ENCODE peak calls at places on chromosomes 13 and 19, in five cellular contexts. G, Y, Q, H and J are unnamed samples.

GRCh38 chr19:40744554-40745401 is 5.5 kb downstream of the ACTMAP start:
- DNase-seq in Q (no peak), H (no peak), Y (peak), G (peak), J (no peak)

GRCh38 chr19:47819841-47820244 is 1.9 kb upstream of the CRX start:
- DNase-seq in Q (no peak), Y (peak), G (peak), H (no peak), J (no peak)

GRCh38 chr13:60662595-60662994 is 265.6 kb downstream of the TDRD3 start:
- DNase-seq in Y (no peak), H (no peak), G (no peak), Q (no peak), J (no peak)

GRCh38 chr19:18649371-18650047 is 12.7 kb downstream of the KLHL26 start:
- DNase-seq in Q (no peak), G (peak), Y (no peak), H (peak), J (no peak)

GRCh38 chr19:45901432-45901903 is 945 bp downstream of the MYPOP start:
- DNase-seq in Y (no peak), Q (no peak), H (peak), G (peak), J (no peak)

GRCh38 chr19:18586311-18586710 is 2.3 kb upstream of the REX1BD start:
- DNase-seq in Y (no peak), Q (no peak), H (no peak), G (no peak), J (no peak)

GRCh38 chr19:19597809-19598306 is 20.6 kb downstream of the PBX4 start:
- DNase-seq in G (no peak), Y (no peak), H (no peak), Q (no peak), J (no peak)

GRCh38 chr13:104898484-104898883 is 1637.0 kb downstream of the EFNB2 start:
- DNase-seq in Q (no peak), G (no peak), H (no peak), Y (no peak), J (no peak)

GRCh38 chr19:55149078-55150003 is at the start of gene TNNT1:
- DNase-seq in Q (no peak), Y (no peak), H (no peak), G (peak), J (no peak)

GRCh38 chr13:48448963-48449614 is 36.2 kb upstream of the LPAR6 start:
- DNase-seq in H (no peak), Q (peak), G (no peak), Y (no peak), J (peak)

GRCh38 chr19:10227215-10227971 is 3.7 kb downstream of the S1PR2 start:
- DNase-seq in G (no peak), H (peak), Q (no peak), Y (no peak), J (no peak)

GRCh38 chr13:113657851-113658741 is at the start of gene ATP4B:
- DNase-seq in H (no peak), G (no peak), Y (peak), Q (no peak), J (no peak)

GRCh38 chr19:38834104-38834490 is 2.5 kb upstream of the ECH1 start:
- DNase-seq in H (no peak), G (no peak), Q (no peak), Y (no peak), J (no peak)

GRCh38 chr13:42968906-42969305 is 23.1 kb downstream of the EPSTI1 start:
- DNase-seq in H (no peak), Q (no peak), G (no peak), Y (no peak), J (no peak)

GRCh38 chr13:24827799-24828198 is 63.8 kb downstream of the RNF17 start:
- DNase-seq in H (no peak), Q (no peak), G (no peak), Y (no peak), J (no peak)

GRCh38 chr13:104431895-104432294 is 1365.7 kb upstream of the SLC10A2 start:
- DNase-seq in H (no peak), G (no peak), Q (no peak), Y (no peak), J (no peak)

GRCh38 chr19:29079331-29079730 is 133.6 kb downstream of the UQCRFS1 start:
- DNase-seq in Y (no peak), H (no peak), G (no peak), Q (no peak), J (no peak)

GRCh38 chr19:38287604-38288003 is 16.4 kb upstream of the C19orf33 start:
- DNase-seq in H (no peak), G (no peak), Q (no peak), Y (no peak), J (no peak)

GRCh38 chr19:46610851-46611770 is 10.0 kb downstream of the CALM3 start:
- DNase-seq in Q (no peak), Y (peak), G (no peak), H (no peak), J (no peak)

GRCh38 chr13:20492036-20492435 is 33.6 kb downstream of the CRYL1 start:
- DNase-seq in G (no peak), Y (no peak), H (no peak), Q (no peak), J (no peak)

GRCh38 chr13:77112961-77113360 is 86.0 kb upstream of the FBXL3 start:
- DNase-seq in G (no peak), Y (no peak), H (no peak), Q (no peak), J (no peak)

GRCh38 chr13:99323488-99323887 is 16.3 kb upstream of the GPR183 start:
- DNase-seq in G (no peak), Q (no peak), Y (no peak), H (no peak), J (peak)

GRCh38 chr13:108922108-108922507 is 292.7 kb downstream of the MYO16 start:
- DNase-seq in Q (no peak), Y (no peak), H (no peak), G (no peak), J (no peak)

GRCh38 chr19:53945441-53945840 is 17.3 kb upstream of the CACNG8 start:
- DNase-seq in H (no peak), Y (peak), Q (no peak), G (no peak), J (no peak)

GRCh38 chr19:39843919-39844793 is 2.0 kb downstream of the FBL start:
- DNase-seq in H (no peak), Q (no peak), Y (no peak), G (peak), J (peak)

GRCh38 chr19:57342582-57342981 is 8.5 kb upstream of the ZNF304 start:
- DNase-seq in H (no peak), Q (no peak), Y (no peak), G (no peak), J (no peak)

GRCh38 chr19:4357921-4358326 is 14.6 kb downstream of the MPND start:
- DNase-seq in H (no peak), Y (no peak), Q (no peak), G (no peak), J (no peak)

GRCh38 chr13:30466358-30466714 is 600 bp upstream of the HMGB1 start:
- DNase-seq in Q (no peak), H (no peak), G (peak), Y (no peak), J (peak)

GRCh38 chr19:2974342-2974932 is 2.9 kb upstream of the TLE6 start:
- DNase-seq in H (peak), Y (peak), G (no peak), Q (no peak), J (no peak)
- TF ChIP-seq CTCF in H (no peak), Y (no peak), G (no peak), Q (no peak), J (no peak)

DNA sequence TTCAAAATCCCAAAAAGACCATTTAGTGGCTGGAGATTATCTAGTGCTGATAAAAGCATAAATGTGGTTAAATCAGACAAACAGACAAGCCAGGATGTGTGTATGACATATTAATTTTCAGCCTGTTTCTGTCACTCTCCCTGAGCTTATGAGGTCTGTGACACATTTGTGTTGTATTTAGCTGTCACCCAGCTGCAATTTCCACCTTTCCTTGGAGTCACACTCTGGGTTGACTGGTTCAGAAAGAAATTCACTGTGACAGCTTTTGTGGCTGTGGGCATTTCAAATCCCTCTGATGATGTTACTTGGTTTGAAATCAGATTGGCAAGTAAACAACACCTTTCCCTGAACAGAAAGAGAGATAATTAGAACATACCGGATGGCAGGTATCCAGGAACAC is 69.8 kb upstream of the SIAH3 start:
- DNase-seq in Q (no peak), G (no peak), H (no peak), Y (no peak), J (no peak)
- TF ChIP-seq CTCF in Q (no peak), G (no peak), H (no peak), Y (no peak), J (no peak)

GRCh38 chr19:44782729-44783128 is 5.0 kb downstream of the CBLC start:
- DNase-seq in H (no peak), G (no peak), Q (no peak), Y (no peak), J (no peak)
- TF ChIP-seq CTCF in H (no peak), G (no peak), Q (no peak), Y (no peak), J (no peak)

DNA sequence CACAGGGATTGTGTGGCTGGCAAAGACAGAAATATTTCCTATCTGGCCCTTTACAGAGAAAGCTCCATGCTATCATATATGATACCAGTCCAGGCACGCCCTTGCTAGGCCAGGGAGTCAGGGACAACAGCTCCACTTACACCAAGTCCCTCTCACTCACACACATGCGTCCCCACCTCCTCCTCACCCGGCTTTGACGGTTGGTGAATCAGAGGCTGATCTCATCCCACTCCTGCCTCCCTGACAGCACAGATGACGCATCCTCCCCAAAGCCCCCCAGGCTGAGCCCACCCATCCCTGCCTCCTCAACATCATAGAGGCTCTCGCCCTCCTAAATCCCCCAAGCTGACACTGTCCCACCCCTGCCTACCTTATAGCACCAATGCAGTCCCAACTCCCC is 62.7 kb downstream of the F2RL3 start:
- DNase-seq in G (no peak), H (no peak), Y (no peak), Q (no peak), J (no peak)
- TF ChIP-seq CTCF in G (no peak), H (no peak), Y (no peak), Q (no peak), J (no peak)

GRCh38 chr19:13234518-13234917 is 84.3 kb downstream of the IER2 start:
- DNase-seq in Q (no peak), Y (peak), H (peak), G (peak), J (peak)
- TF ChIP-seq CTCF in Q (peak), Y (peak), H (peak), G (peak), J (peak)

GRCh38 chr13:111120913-111121312 is 5.8 kb downstream of the ARHGEF7 start:
- DNase-seq in H (no peak), Q (no peak), G (no peak), Y (no peak), J (no peak)
- TF ChIP-seq CTCF in H (no peak), Q (no peak), G (no peak), Y (no peak), J (no peak)

GRCh38 chr13:35881360-35881759 is 249.8 kb downstream of the DCLK1 start:
- DNase-seq in Q (no peak), G (no peak), Y (no peak), H (no peak), J (no peak)
- TF ChIP-seq CTCF in Q (no peak), G (no peak), Y (no peak), H (no peak), J (no peak)

DNA sequence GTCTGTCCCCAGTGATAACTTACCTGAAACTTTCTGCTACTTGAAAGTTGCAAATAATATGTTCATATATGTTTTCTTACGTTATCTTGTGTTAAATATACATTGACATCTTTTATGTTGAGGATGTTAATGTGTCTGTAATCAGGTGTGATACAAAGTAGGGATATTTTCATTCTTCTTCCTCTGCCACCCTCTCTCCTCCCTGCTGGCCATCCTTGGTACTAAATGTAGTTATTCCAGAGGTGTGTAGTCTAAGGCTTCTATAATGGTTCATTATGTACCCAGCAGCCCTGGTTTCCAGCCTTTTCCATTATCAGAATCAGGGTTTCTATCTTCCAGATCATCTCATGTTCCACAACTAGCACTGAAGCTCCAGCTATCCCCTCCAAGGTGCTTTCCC is 606.7 kb upstream of the KLHL1 start:
- DNase-seq in H (no peak), Q (no peak), G (no peak), Y (no peak), J (no peak)
- TF ChIP-seq CTCF in H (no peak), Q (no peak), G (no peak), Y (no peak), J (no peak)

GRCh38 chr19:13033244-13033643 is 38.0 kb downstream of the NFIX start:
- DNase-seq in Q (no peak), H (no peak), G (no peak), Y (no peak), J (no peak)
- TF ChIP-seq CTCF in Q (peak), H (no peak), G (peak), Y (peak), J (peak)